ENCODE peak calls at places on chromosomes 11 and 22, in five cellular contexts. B, D, L, P and U are unnamed samples.

GRCh38 chr22:50202130-50202671 is 1.4 kb downstream of the SELENOO start:
- DNase-seq in L (no peak), D (no peak), P (no peak), B (no peak), U (no peak)

GRCh38 chr11:132187391-132187790 is 817.0 kb downstream of the NTM start:
- DNase-seq in D (no peak), L (no peak), P (no peak), B (no peak), U (no peak)

GRCh38 chr11:132453411-132453810 is 1078.9 kb downstream of the OPCML start:
- DNase-seq in P (no peak), D (no peak), L (no peak), B (no peak), U (no peak)

GRCh38 chr11:72123117-72123653 is 10.7 kb upstream of the ANAPC15 start:
- DNase-seq in P (no peak), D (no peak), L (no peak), B (no peak), U (no peak)

GRCh38 chr22:20741634-20742581 is 32.0 kb upstream of the SERPIND1 start:
- DNase-seq in B (peak; percentile 27), P (peak; percentile 19), L (peak; percentile 34), D (peak; percentile 13), U (peak; percentile 65)

GRCh38 chr22:20750461-20751184 is 23.3 kb upstream of the SERPIND1 start:
- DNase-seq in D (peak; percentile 90), L (peak; percentile 83), P (peak; percentile 91), B (no peak), U (peak; percentile 76)

GRCh38 chr11:126431401-126432064 is 76.0 kb downstream of the ST3GAL4 start:
- DNase-seq in P (peak; percentile 72), B (no peak), D (peak; percentile 72), L (peak; percentile 62), U (peak; percentile 98)

GRCh38 chr11:57310630-57311086 is 14.1 kb downstream of the TNKS1BP1 start:
- DNase-seq in D (peak; percentile 27), L (no peak), B (no peak), P (no peak), U (no peak)

GRCh38 chr11:72293910-72294533 is 50.0 kb upstream of the PHOX2A start:
- DNase-seq in L (no peak), B (no peak), D (no peak), P (no peak), U (no peak)

GRCh38 chr11:34174411-34175041 is 69.1 kb downstream of the NAT10 start:
- DNase-seq in P (peak; percentile 69), D (peak; percentile 49), B (peak; percentile 80), L (peak; percentile 55), U (peak; percentile 76)

GRCh38 chr22:38304526-38304925 is 12.7 kb downstream of the CSNK1E start:
- DNase-seq in D (no peak), L (no peak), P (peak; percentile 37), B (no peak), U (no peak)

GRCh38 chr11:77372736-77373135 is 71.2 kb upstream of the GDPD4 start:
- DNase-seq in P (no peak), L (no peak), D (no peak), B (no peak), U (peak; percentile 39)

GRCh38 chr11:27722945-27723344 is 22.7 kb upstream of the BDNF start:
- DNase-seq in L (no peak), D (no peak), B (no peak), P (peak; percentile 55), U (no peak)

GRCh38 chr11:27721505-27722116 is 21.4 kb upstream of the BDNF start:
- DNase-seq in B (no peak), L (no peak), D (no peak), P (peak; percentile 8), U (no peak)

GRCh38 chr11:27723685-27724084 is 23.4 kb upstream of the BDNF start:
- DNase-seq in L (no peak), B (no peak), P (no peak), D (peak; percentile 34), U (no peak)

GRCh38 chr11:27720277-27720830 is 20.1 kb upstream of the BDNF start:
- DNase-seq in D (peak; percentile 68), B (peak; percentile 88), P (peak; percentile 77), L (peak; percentile 52), U (peak; percentile 28)

GRCh38 chr11:27722117-27722844 is 22.0 kb upstream of the BDNF start:
- DNase-seq in P (peak; percentile 75), B (peak; percentile 36), D (peak; percentile 68), L (peak; percentile 26), U (no peak)
- H3K9ac ChIP-seq in P (peak overlapping the region; percentile 48), B (no peak overlapping the region), D (peak overlapping the region; percentile 74), L (no peak overlapping the region), U (no peak overlapping the region)

GRCh38 chr11:92266821-92267220 is 42.2 kb downstream of the FAT3 start:
- DNase-seq in B (no peak), L (no peak), P (no peak), D (no peak), U (no peak)
- H3K9ac ChIP-seq in B (no peak overlapping the region), L (no peak overlapping the region), P (no peak overlapping the region), D (no peak overlapping the region), U (no peak overlapping the region)

GRCh38 chr22:39535302-39535805 is 2.8 kb upstream of the RPS19BP1 start:
- DNase-seq in D (no peak), B (no peak), L (no peak), P (no peak), U (no peak)
- H3K9ac ChIP-seq in D (no peak overlapping the region), B (peak overlapping the region; percentile 82), L (no peak overlapping the region), P (peak overlapping the region; percentile 35), U (no peak overlapping the region)

GRCh38 chr11:123560001-123560400 is 94.4 kb downstream of the SCN3B start:
- DNase-seq in P (peak; percentile 76), D (peak; percentile 88), B (no peak), L (no peak), U (no peak)
- H3K9ac ChIP-seq in P (peak overlapping the region; percentile 88), D (peak overlapping the region; percentile 27), B (peak overlapping the region; percentile 75), L (no peak overlapping the region), U (no peak overlapping the region)

GRCh38 chr11:63681208-63682044 is at the start of gene RTN3:
- DNase-seq in L (peak; percentile 100), D (peak; percentile 98), P (peak; percentile 98), B (peak; percentile 98), U (peak; percentile 100)

GRCh38 chr11:63683133-63683991 is 2.1 kb downstream of the RTN3 start:
- DNase-seq in L (peak; percentile 25), P (no peak), D (peak; percentile 53), B (no peak), U (peak; percentile 56)

GRCh38 chr11:63682045-63682915 is 980 bp downstream of the RTN3 start:
- DNase-seq in D (no peak), L (peak; percentile 59), B (peak; percentile 24), P (peak; percentile 60), U (peak; percentile 44)

DNA sequence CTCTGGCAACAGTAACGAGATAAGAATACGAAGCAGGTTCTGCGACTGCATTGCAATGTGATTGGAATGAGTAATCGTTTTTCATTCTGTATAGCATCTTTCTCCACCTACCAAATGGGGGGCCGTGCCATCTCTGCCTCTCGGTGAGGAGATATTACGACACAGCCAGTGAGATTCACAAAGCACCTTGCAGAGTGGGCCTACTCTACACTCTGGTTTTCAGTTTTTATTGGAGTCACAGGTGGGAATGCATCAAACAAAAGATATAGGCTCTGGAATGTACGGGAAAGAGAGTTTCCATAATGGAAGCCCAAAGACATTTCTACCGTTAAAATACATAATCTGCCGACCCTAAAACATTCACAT is 475 bp upstream of the RTN3 start:
- DNase-seq in B (no peak), P (no peak), D (no peak), L (no peak), U (no peak)
- H3K9ac ChIP-seq in B (no peak overlapping the region), P (peak overlapping the region; percentile 77), D (no peak overlapping the region), L (peak overlapping the region; percentile 20), U (peak overlapping the region; percentile 18)